ENCODE peak calls at places on chromosomes 6 and 20, in seven cellular contexts. One of them, this sample, is unnamed.

GRCh38 chr20:43590036-43590391 is 723 bp upstream of the IFT52 start:
- DNase-seq in adrenal gland: no peak
- DNase-seq in spleen: no peak
- DNase-seq in Panc1: no peak
- DNase-seq in body of pancreas: peak; percentile 26
- DNase-seq in lower lobe of right lung: no peak
- DNase-seq in heart right ventricle: no peak
- DNase-seq in this sample: no peak

GRCh38 chr20:34621036-34621343 is 55.9 kb downstream of the PIGU start:
- DNase-seq in body of pancreas: no peak
- DNase-seq in heart right ventricle: no peak
- DNase-seq in lower lobe of right lung: no peak
- DNase-seq in spleen: no peak
- DNase-seq in Panc1: no peak
- DNase-seq in adrenal gland: no peak
- DNase-seq in this sample: no peak

GRCh38 chr6:129667034-129667433 is 42.9 kb downstream of the ARHGAP18 start:
- DNase-seq in adrenal gland: no peak
- DNase-seq in body of pancreas: no peak
- DNase-seq in lower lobe of right lung: no peak
- DNase-seq in spleen: no peak
- DNase-seq in Panc1: no peak
- DNase-seq in heart right ventricle: no peak
- DNase-seq in this sample: no peak

GRCh38 chr20:44171775-44172571 is 15.0 kb downstream of the JPH2 start:
- DNase-seq in lower lobe of right lung: no peak
- DNase-seq in spleen: no peak
- DNase-seq in body of pancreas: no peak
- DNase-seq in heart right ventricle: no peak
- DNase-seq in adrenal gland: no peak
- DNase-seq in Panc1: no peak
- DNase-seq in this sample: no peak

GRCh38 chr20:61461459-61461858 is 209.4 kb downstream of the CDH4 start:
- DNase-seq in adrenal gland: no peak
- DNase-seq in body of pancreas: no peak
- DNase-seq in Panc1: no peak
- DNase-seq in lower lobe of right lung: no peak
- DNase-seq in spleen: no peak
- DNase-seq in heart right ventricle: no peak
- DNase-seq in this sample: peak; percentile 39

GRCh38 chr20:4156411-4156810 is 141.1 kb upstream of the RNF24 start:
- DNase-seq in adrenal gland: no peak
- DNase-seq in Panc1: no peak
- DNase-seq in lower lobe of right lung: peak; percentile 16
- DNase-seq in body of pancreas: no peak
- DNase-seq in spleen: peak; percentile 29
- DNase-seq in heart right ventricle: no peak
- DNase-seq in this sample: no peak

GRCh38 chr20:34231634-34232033 is 9.6 kb upstream of the ASIP start:
- DNase-seq in lower lobe of right lung: no peak
- DNase-seq in Panc1: no peak
- DNase-seq in spleen: no peak
- DNase-seq in heart right ventricle: no peak
- DNase-seq in adrenal gland: no peak
- DNase-seq in body of pancreas: no peak
- DNase-seq in this sample: no peak

GRCh38 chr20:1622450-1622849 is 2.6 kb upstream of the SIRPB1 start:
- DNase-seq in adrenal gland: no peak
- DNase-seq in spleen: no peak
- DNase-seq in heart right ventricle: no peak
- DNase-seq in Panc1: no peak
- DNase-seq in body of pancreas: no peak
- DNase-seq in lower lobe of right lung: no peak
- DNase-seq in this sample: no peak

GRCh38 chr20:23928788-23929187 is 49.2 kb upstream of the CST5 start:
- DNase-seq in spleen: no peak
- DNase-seq in heart right ventricle: no peak
- DNase-seq in body of pancreas: no peak
- DNase-seq in adrenal gland: no peak
- DNase-seq in Panc1: no peak
- DNase-seq in lower lobe of right lung: no peak
- DNase-seq in this sample: no peak

GRCh38 chr6:140500864-140501263 is 1126.4 kb upstream of the CITED2 start:
- DNase-seq in spleen: no peak
- DNase-seq in Panc1: no peak
- DNase-seq in adrenal gland: no peak
- DNase-seq in lower lobe of right lung: no peak
- DNase-seq in heart right ventricle: no peak
- DNase-seq in body of pancreas: no peak
- DNase-seq in this sample: no peak

GRCh38 chr6:141035312-141036058 is 1097.2 kb upstream of the GJE1 start:
- DNase-seq in Panc1: no peak
- DNase-seq in body of pancreas: no peak
- DNase-seq in heart right ventricle: no peak
- DNase-seq in spleen: no peak
- DNase-seq in adrenal gland: no peak
- DNase-seq in lower lobe of right lung: no peak
- DNase-seq in this sample: no peak

GRCh38 chr20:32914031-32914430 is 55.3 kb downstream of the EFCAB8 start:
- DNase-seq in heart right ventricle: no peak
- DNase-seq in lower lobe of right lung: peak; percentile 20
- DNase-seq in Panc1: no peak
- DNase-seq in adrenal gland: no peak
- DNase-seq in spleen: no peak
- DNase-seq in body of pancreas: no peak
- DNase-seq in this sample: no peak

GRCh38 chr6:46882622-46883021 is 39.1 kb downstream of the ADGRF5 start:
- DNase-seq in Panc1: no peak
- DNase-seq in lower lobe of right lung: no peak
- DNase-seq in heart right ventricle: no peak
- DNase-seq in adrenal gland: no peak
- DNase-seq in spleen: no peak
- DNase-seq in body of pancreas: no peak
- DNase-seq in this sample: no peak

GRCh38 chr6:166221040-166221439 is 53.4 kb upstream of the TBXT start:
- DNase-seq in adrenal gland: no peak
- DNase-seq in body of pancreas: no peak
- DNase-seq in heart right ventricle: no peak
- DNase-seq in spleen: no peak
- DNase-seq in Panc1: no peak
- DNase-seq in lower lobe of right lung: no peak
- DNase-seq in this sample: no peak

GRCh38 chr6:137764464-137764863 is 102.6 kb upstream of the TNFAIP3 start:
- DNase-seq in Panc1: no peak
- DNase-seq in adrenal gland: no peak
- DNase-seq in heart right ventricle: no peak
- DNase-seq in spleen: no peak
- DNase-seq in body of pancreas: no peak
- DNase-seq in lower lobe of right lung: no peak
- DNase-seq in this sample: no peak

GRCh38 chr6:53436904-53437303 is 88.2 kb upstream of the ELOVL5 start:
- DNase-seq in adrenal gland: no peak
- DNase-seq in heart right ventricle: no peak
- DNase-seq in spleen: no peak
- DNase-seq in lower lobe of right lung: no peak
- DNase-seq in body of pancreas: no peak
- DNase-seq in Panc1: no peak
- DNase-seq in this sample: no peak

GRCh38 chr20:37958856-37959255 is 55.9 kb downstream of the VSTM2L start:
- DNase-seq in lower lobe of right lung: no peak
- DNase-seq in body of pancreas: no peak
- DNase-seq in heart right ventricle: no peak
- DNase-seq in adrenal gland: no peak
- DNase-seq in spleen: no peak
- DNase-seq in Panc1: no peak
- DNase-seq in this sample: peak; percentile 23

GRCh38 chr6:1890071-1890470 is 280.4 kb downstream of the FOXC1 start:
- DNase-seq in body of pancreas: no peak
- DNase-seq in lower lobe of right lung: no peak
- DNase-seq in heart right ventricle: no peak
- DNase-seq in spleen: no peak
- DNase-seq in adrenal gland: no peak
- DNase-seq in Panc1: no peak
- DNase-seq in this sample: no peak

GRCh38 chr6:95978230-95978629 is 37.5 kb upstream of the FUT9 start:
- DNase-seq in spleen: no peak
- DNase-seq in heart right ventricle: no peak
- DNase-seq in lower lobe of right lung: no peak
- DNase-seq in body of pancreas: no peak
- DNase-seq in Panc1: no peak
- DNase-seq in adrenal gland: no peak
- DNase-seq in this sample: no peak

GRCh38 chr6:143465546-143465945 is 14.9 kb downstream of the PEX3 start:
- DNase-seq in Panc1: no peak
- DNase-seq in body of pancreas: no peak
- DNase-seq in spleen: no peak
- DNase-seq in heart right ventricle: no peak
- DNase-seq in lower lobe of right lung: no peak
- DNase-seq in adrenal gland: no peak
- DNase-seq in this sample: no peak

GRCh38 chr6:168414696-168415095 is 26.3 kb upstream of the SMOC2 start:
- DNase-seq in spleen: no peak
- DNase-seq in heart right ventricle: no peak
- DNase-seq in adrenal gland: no peak
- DNase-seq in body of pancreas: no peak
- DNase-seq in Panc1: no peak
- DNase-seq in lower lobe of right lung: no peak
- DNase-seq in this sample: no peak

GRCh38 chr6:80091506-80091905 is 15.0 kb upstream of the BCKDHB start:
- DNase-seq in body of pancreas: no peak
- DNase-seq in heart right ventricle: no peak
- DNase-seq in lower lobe of right lung: no peak
- DNase-seq in adrenal gland: no peak
- DNase-seq in spleen: no peak
- DNase-seq in Panc1: no peak
- DNase-seq in this sample: no peak

GRCh38 chr6:44257007-44257752 is at the start of gene SLC35B2:
- DNase-seq in lower lobe of right lung: peak; percentile 75
- DNase-seq in Panc1: no peak
- DNase-seq in heart right ventricle: peak; percentile 70
- DNase-seq in spleen: peak; percentile 93
- DNase-seq in adrenal gland: peak; percentile 72
- DNase-seq in body of pancreas: peak; percentile 75
- DNase-seq in this sample: peak; percentile 48

GRCh38 chr6:134936927-134937326 is 13.0 kb downstream of the ALDH8A1 start:
- DNase-seq in heart right ventricle: no peak
- DNase-seq in adrenal gland: no peak
- DNase-seq in Panc1: no peak
- DNase-seq in lower lobe of right lung: no peak
- DNase-seq in spleen: no peak
- DNase-seq in body of pancreas: no peak
- DNase-seq in this sample: peak; percentile 43

GRCh38 chr20:36572701-36573102 is 695 bp upstream of the TGIF2 start:
- DNase-seq in spleen: no peak
- DNase-seq in lower lobe of right lung: no peak
- DNase-seq in Panc1: no peak
- DNase-seq in body of pancreas: peak; percentile 45
- DNase-seq in heart right ventricle: no peak
- DNase-seq in adrenal gland: no peak
- DNase-seq in this sample: no peak

GRCh38 chr6:170124836-170125235 is 166.0 kb downstream of the DLL1 start:
- DNase-seq in heart right ventricle: no peak
- DNase-seq in spleen: peak; percentile 51
- DNase-seq in Panc1: no peak
- DNase-seq in adrenal gland: peak; percentile 2
- DNase-seq in lower lobe of right lung: no peak
- DNase-seq in body of pancreas: peak; percentile 64
- DNase-seq in this sample: no peak

GRCh38 chr20:37907330-37907676 is 4.4 kb downstream of the VSTM2L start:
- DNase-seq in lower lobe of right lung: no peak
- DNase-seq in adrenal gland: no peak
- DNase-seq in body of pancreas: no peak
- DNase-seq in spleen: no peak
- DNase-seq in heart right ventricle: no peak
- DNase-seq in Panc1: no peak
- DNase-seq in this sample: no peak

GRCh38 chr6:117771403-117771802 is 96.1 kb downstream of the NUS1 start:
- DNase-seq in Panc1: no peak
- DNase-seq in spleen: no peak
- DNase-seq in lower lobe of right lung: no peak
- DNase-seq in adrenal gland: no peak
- DNase-seq in body of pancreas: no peak
- DNase-seq in heart right ventricle: no peak
- DNase-seq in this sample: no peak

GRCh38 chr6:117781550-117781949 is 106.3 kb downstream of the NUS1 start:
- DNase-seq in spleen: no peak
- DNase-seq in lower lobe of right lung: no peak
- DNase-seq in body of pancreas: no peak
- DNase-seq in Panc1: no peak
- DNase-seq in adrenal gland: no peak
- DNase-seq in heart right ventricle: no peak
- DNase-seq in this sample: no peak

GRCh38 chr6:117776441-117776840 is 101.2 kb downstream of the NUS1 start:
- DNase-seq in adrenal gland: no peak
- DNase-seq in spleen: no peak
- DNase-seq in body of pancreas: no peak
- DNase-seq in heart right ventricle: no peak
- DNase-seq in lower lobe of right lung: no peak
- DNase-seq in Panc1: no peak
- DNase-seq in this sample: no peak
- TF ChIP-seq CTCF in adrenal gland: no peak
- TF ChIP-seq CTCF in spleen: no peak
- TF ChIP-seq CTCF in body of pancreas: peak; percentile 13
- TF ChIP-seq CTCF in heart right ventricle: no peak
- TF ChIP-seq CTCF in lower lobe of right lung: no peak
- TF ChIP-seq CTCF in Panc1: peak; percentile 27
- TF ChIP-seq CTCF in this sample: no peak

GRCh38 chr6:68040312-68040778 is 594.7 kb upstream of the ADGRB3 start:
- DNase-seq in body of pancreas: no peak
- DNase-seq in heart right ventricle: no peak
- DNase-seq in adrenal gland: no peak
- DNase-seq in Panc1: no peak
- DNase-seq in spleen: no peak
- DNase-seq in lower lobe of right lung: no peak
- DNase-seq in this sample: no peak
- H3K4me3 ChIP-seq in body of pancreas: no peak overlapping the region
- H3K4me3 ChIP-seq in heart right ventricle: peak overlapping the region; percentile 33
- H3K4me3 ChIP-seq in adrenal gland: no peak overlapping the region
- H3K4me3 ChIP-seq in Panc1: peak overlapping the region; percentile 3
- H3K4me3 ChIP-seq in spleen: no peak overlapping the region
- H3K4me3 ChIP-seq in lower lobe of right lung: no peak overlapping the region
- H3K4me3 ChIP-seq in this sample: no peak overlapping the region

DNA sequence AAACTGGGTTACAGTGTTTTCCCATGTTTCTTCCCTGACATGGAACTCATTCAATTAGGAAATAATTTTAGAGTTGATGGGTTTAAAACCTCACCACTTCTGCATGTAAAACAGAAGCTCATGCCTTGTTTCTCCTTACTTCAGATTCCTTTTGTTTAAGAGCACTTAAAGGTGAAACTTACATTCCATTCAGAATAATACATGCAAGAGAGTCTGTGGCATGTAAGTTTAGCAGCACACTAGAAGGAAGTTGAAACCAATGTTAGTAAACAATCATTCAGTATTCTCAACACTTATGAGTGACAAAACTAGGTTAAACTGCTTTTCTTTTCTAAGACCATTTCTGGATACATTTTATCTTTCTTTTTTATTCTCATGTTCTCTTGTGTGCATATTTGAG is 495.6 kb upstream of the PTCHD4 start:
- DNase-seq in spleen: no peak
- DNase-seq in lower lobe of right lung: no peak
- DNase-seq in Panc1: no peak
- DNase-seq in heart right ventricle: no peak
- DNase-seq in adrenal gland: no peak
- DNase-seq in body of pancreas: no peak
- DNase-seq in this sample: no peak
- TF ChIP-seq CTCF in spleen: no peak
- TF ChIP-seq CTCF in lower lobe of right lung: no peak
- TF ChIP-seq CTCF in Panc1: no peak
- TF ChIP-seq CTCF in heart right ventricle: no peak
- TF ChIP-seq CTCF in adrenal gland: no peak
- TF ChIP-seq CTCF in body of pancreas: no peak
- TF ChIP-seq CTCF in this sample: no peak

GRCh38 chr20:48923149-48923718 is 1.7 kb downstream of the ARFGEF2 start:
- DNase-seq in lower lobe of right lung: no peak
- DNase-seq in adrenal gland: no peak
- DNase-seq in body of pancreas: no peak
- DNase-seq in heart right ventricle: no peak
- DNase-seq in Panc1: no peak
- DNase-seq in spleen: no peak
- DNase-seq in this sample: no peak
- H3K4me3 ChIP-seq in lower lobe of right lung: peak overlapping the region; percentile 85
- H3K4me3 ChIP-seq in adrenal gland: no peak overlapping the region
- H3K4me3 ChIP-seq in body of pancreas: no peak overlapping the region
- H3K4me3 ChIP-seq in heart right ventricle: peak overlapping the region; percentile 96
- H3K4me3 ChIP-seq in Panc1: peak overlapping the region; percentile 84
- H3K4me3 ChIP-seq in spleen: peak overlapping the region; percentile 69
- H3K4me3 ChIP-seq in this sample: no peak overlapping the region

This sample was measured in lower leg skin.